ENCODE peak calls at places on chromosomes 12 and 14, in seven cellular contexts. A, O, T, N, K, V and B are unnamed samples. For H4K20me1, the result is how much of the 10 kb centered on the place peaks cover.

GRCh38 chr14:77084991-77085390 is 13.1 kb upstream of the CIPC start:
- DNase-seq in O (no peak), N (no peak), V (no peak), A (no peak), K (no peak), T (no peak), B (no peak)

GRCh38 chr12:131033886-131034482 is 80.3 kb downstream of the ADGRD1 start:
- DNase-seq in K (no peak), V (no peak), O (no peak), A (no peak), T (no peak), N (no peak), B (no peak)

GRCh38 chr14:101687756-101688546 is 73.6 kb upstream of the PPP2R5C start:
- DNase-seq in V (no peak), K (no peak), A (no peak), T (no peak), O (no peak), N (peak), B (no peak)

GRCh38 chr12:96329545-96329944 is 70.7 kb downstream of the CDK17 start:
- DNase-seq in V (no peak), A (no peak), T (no peak), K (no peak), N (no peak), O (no peak), B (no peak)

GRCh38 chr14:34604990-34605389 is 25.0 kb downstream of the SNX6 start:
- DNase-seq in N (no peak), K (no peak), T (peak), A (peak), O (no peak), V (no peak), B (no peak)

GRCh38 chr14:23468704-23469126 is 788 bp upstream of the NGDN start:
- DNase-seq in T (no peak), K (no peak), V (no peak), N (no peak), A (no peak), O (no peak), B (no peak)

GRCh38 chr12:12685305-12685704 is 10.7 kb downstream of the GPR19 start:
- DNase-seq in K (no peak), A (no peak), O (no peak), N (no peak), T (no peak), V (peak), B (no peak)

GRCh38 chr12:90129369-90130030 is 420.9 kb upstream of the ATP2B1 start:
- DNase-seq in K (peak), T (no peak), A (no peak), V (no peak), N (no peak), O (no peak), B (no peak)

GRCh38 chr12:66648336-66648735 is 30.5 kb downstream of the GRIP1 start:
- DNase-seq in T (peak), K (no peak), A (peak), N (no peak), O (no peak), V (no peak), B (no peak)

GRCh38 chr12:19154696-19155095 is 25.2 kb downstream of the PLEKHA5 start:
- DNase-seq in V (no peak), O (no peak), T (no peak), N (no peak), A (no peak), K (no peak), B (no peak)

GRCh38 chr12:130752692-130753230 is 36.7 kb upstream of the RIMBP2 start:
- DNase-seq in A (no peak), O (no peak), K (no peak), V (peak), N (no peak), T (no peak), B (no peak)

GRCh38 chr14:75125617-75126016 is 1.2 kb downstream of the NEK9 start:
- DNase-seq in A (peak), T (peak), V (no peak), K (no peak), O (no peak), N (peak), B (no peak)

GRCh38 chr12:26319511-26319910 is 124.1 kb downstream of the SSPN start:
- DNase-seq in O (no peak), K (peak), A (peak), V (no peak), N (peak), T (peak), B (peak)

GRCh38 chr12:112256780-112257179 is 125.5 kb downstream of the HECTD4 start:
- DNase-seq in N (no peak), K (no peak), V (no peak), T (no peak), A (no peak), O (no peak), B (no peak)

GRCh38 chr12:92814584-92814983 is 111.8 kb downstream of the PLEKHG7 start:
- DNase-seq in A (peak), V (no peak), N (no peak), O (no peak), T (no peak), K (no peak), B (no peak)

GRCh38 chr12:112868459-112869041 is 38.2 kb upstream of the OAS1 start:
- DNase-seq in A (peak), N (no peak), K (peak), V (peak), T (no peak), O (no peak), B (peak)

GRCh38 chr14:54893151-54893760 is 9.4 kb downstream of the GCH1 start:
- DNase-seq in N (peak), V (no peak), K (peak), O (no peak), T (peak), A (peak), B (peak)

GRCh38 chr14:70995671-70996070 is 88.4 kb downstream of the PCNX1 start:
- DNase-seq in T (peak), N (no peak), O (no peak), K (peak), V (peak), A (no peak), B (no peak)

GRCh38 chr14:68278568-68279436 is 459.2 kb downstream of the RAD51B start:
- DNase-seq in O (no peak), V (no peak), A (peak), K (peak), N (no peak), T (peak), B (no peak)

GRCh38 chr12:84161296-84161695 is 751.3 kb downstream of the SLC6A15 start:
- DNase-seq in A (no peak), T (no peak), V (no peak), K (no peak), O (no peak), N (no peak), B (no peak)

GRCh38 chr14:32657081-32657480 is 281.6 kb upstream of the NPAS3 start:
- DNase-seq in K (no peak), N (no peak), A (peak), O (no peak), V (no peak), T (peak), B (peak)

GRCh38 chr12:19227190-19227879 is 97.8 kb downstream of the PLEKHA5 start:
- DNase-seq in N (no peak), T (no peak), V (no peak), K (no peak), A (no peak), O (no peak), B (no peak)

GRCh38 chr12:70002097-70002911 is 177.3 kb downstream of the MYRFL start:
- DNase-seq in O (no peak), V (no peak), A (no peak), K (no peak), T (no peak), N (no peak), B (no peak)

GRCh38 chr14:21241218-21241819 is 27.9 kb downstream of the HNRNPC start:
- DNase-seq in T (peak), N (no peak), V (no peak), O (no peak), K (peak), A (peak), B (peak)

GRCh38 chr12:116887897-116888296 is 6.7 kb upstream of the HRK start:
- DNase-seq in O (no peak), V (no peak), A (no peak), N (no peak), K (no peak), T (no peak), B (no peak)

GRCh38 chr12:93852067-93852466 is 174.9 kb downstream of the CRADD start:
- DNase-seq in N (no peak), T (no peak), V (no peak), A (no peak), K (no peak), O (no peak), B (no peak)

GRCh38 chr12:93946542-93947150 is 201.7 kb upstream of the PLXNC1 start:
- DNase-seq in N (no peak), A (peak), O (no peak), T (peak), V (no peak), K (no peak), B (no peak)

GRCh38 chr12:26936559-26937442 is 980 bp downstream of the INTS13 start:
- DNase-seq in T (no peak), V (no peak), N (no peak), K (no peak), O (no peak), A (peak), B (peak)

GRCh38 chr14:25110101-25110500 is 60.2 kb upstream of the STXBP6 start:
- DNase-seq in K (no peak), O (no peak), T (no peak), N (no peak), V (no peak), A (no peak), B (no peak)

GRCh38 chr12:132502149-132502881 is 12.4 kb downstream of the FBRSL1 start:
- DNase-seq in N (no peak), A (no peak), T (no peak), K (no peak), V (peak), O (no peak), B (peak)

GRCh38 chr12:50640321-50640939 is 123.5 kb upstream of the ATF1 start:
- DNase-seq in A (no peak), O (no peak), K (no peak), N (no peak), V (no peak), T (no peak), B (peak)

GRCh38 chr12:123474493-123475255 is 16.7 kb downstream of the SNRNP35 start:
- DNase-seq in V (no peak), T (no peak), N (no peak), K (no peak), O (no peak), A (no peak), B (no peak)

GRCh38 chr12:123472438-123472849 is 14.5 kb downstream of the SNRNP35 start:
- DNase-seq in V (no peak), N (no peak), O (no peak), T (no peak), K (no peak), A (no peak), B (no peak)

GRCh38 chr12:123469978-123470377 is 12.0 kb downstream of the SNRNP35 start:
- DNase-seq in K (no peak), V (no peak), O (no peak), T (no peak), A (no peak), N (no peak), B (no peak)

GRCh38 chr12:123475256-123475703 is 17.3 kb downstream of the SNRNP35 start:
- DNase-seq in A (no peak), T (no peak), N (no peak), O (no peak), V (no peak), K (no peak), B (no peak)

DNA sequence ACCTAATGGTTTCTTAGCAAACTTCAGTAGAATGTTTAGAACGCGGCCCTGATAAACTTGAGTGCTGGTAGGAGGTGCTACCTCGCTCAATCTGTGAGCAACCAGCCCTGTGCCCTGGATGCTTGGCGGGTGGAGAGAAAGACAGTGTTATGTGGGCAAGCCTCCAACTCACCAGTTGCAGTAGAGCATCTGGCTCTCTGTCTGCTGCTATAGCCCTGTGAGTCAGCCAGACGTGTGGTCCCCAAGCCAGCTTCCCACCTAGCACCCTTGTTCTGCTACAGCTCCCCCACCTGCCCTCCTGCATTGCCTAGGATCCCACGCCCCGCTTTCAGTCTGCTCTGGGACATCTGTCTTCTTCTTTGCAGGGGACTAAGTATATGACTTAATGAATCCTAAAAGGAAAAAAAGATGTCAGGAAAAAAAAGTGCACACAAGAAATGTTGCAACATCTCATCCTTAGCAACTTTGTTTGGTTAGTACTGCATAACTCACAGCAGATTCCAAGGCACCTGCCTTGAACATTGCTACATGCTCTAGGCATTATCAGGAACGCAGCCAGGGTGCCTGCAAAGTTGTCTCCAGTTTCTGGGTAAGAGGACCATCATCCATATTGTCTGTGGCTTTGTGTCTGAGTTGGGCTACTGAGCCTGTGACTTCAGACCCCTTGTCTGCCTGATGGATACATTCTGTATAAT is 13.6 kb downstream of the SNRNP35 start:
- DNase-seq in V (no peak), A (no peak), N (peak), K (peak), O (no peak), T (peak), B (no peak)
- H4K20me1 ChIP-seq in V (under half), A (under half), N (under half), K (under half), O (under half), T (under half), B (under half)

DNA sequence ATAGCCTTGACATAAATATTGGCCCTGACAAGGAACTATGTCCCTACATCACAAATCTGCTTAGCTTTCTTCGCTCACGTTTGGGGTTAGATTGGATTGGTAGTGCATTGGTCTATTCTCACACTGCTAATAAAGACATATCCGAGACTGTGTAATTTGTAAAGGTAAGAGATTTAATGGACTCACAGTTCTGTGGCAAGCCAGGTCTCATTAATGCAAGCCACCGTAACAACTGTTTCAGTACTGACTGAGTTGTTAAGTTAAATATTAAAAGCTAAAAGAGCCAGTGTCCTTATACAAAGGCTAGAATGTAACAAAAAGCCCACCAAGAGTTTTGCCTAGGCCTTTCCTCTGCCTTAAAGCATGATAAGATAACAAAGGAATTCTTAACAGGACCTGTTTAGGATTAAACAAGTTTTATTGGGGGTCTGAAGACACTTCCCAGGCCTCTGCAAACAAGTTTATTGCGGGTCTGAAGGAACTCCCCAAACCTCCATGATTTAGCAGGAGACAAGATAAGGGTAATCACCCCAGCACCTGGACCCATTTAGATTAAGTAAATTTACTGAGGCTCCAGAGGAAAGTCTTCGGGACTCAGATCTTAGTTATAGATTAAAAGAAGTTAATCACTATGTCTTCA is 88.2 kb upstream of the PTGDR start:
- DNase-seq in V (no peak), T (no peak), K (no peak), A (no peak), O (no peak), N (no peak), B (no peak)
- H4K20me1 ChIP-seq in V (under half), T (under half), K (under half), A (under half), O (under half), N (under half), B (under half)

GRCh38 chr12:110282343-110282860 is 1.4 kb downstream of the ATP2A2 start:
- DNase-seq in T (no peak), A (no peak), N (no peak), V (no peak), O (no peak), K (no peak), B (no peak)

GRCh38 chr12:110282956-110283817 is 2.1 kb downstream of the ATP2A2 start:
- DNase-seq in A (no peak), O (no peak), K (no peak), N (no peak), T (no peak), V (no peak), B (peak)

GRCh38 chr12:110287986-110288385 is 6.9 kb downstream of the ATP2A2 start:
- DNase-seq in A (no peak), K (no peak), O (no peak), N (no peak), V (no peak), T (no peak), B (no peak)

GRCh38 chr12:110281549-110282342 is 699 bp downstream of the ATP2A2 start:
- DNase-seq in N (peak), V (peak), K (peak), A (peak), T (peak), O (no peak), B (peak)

DNA sequence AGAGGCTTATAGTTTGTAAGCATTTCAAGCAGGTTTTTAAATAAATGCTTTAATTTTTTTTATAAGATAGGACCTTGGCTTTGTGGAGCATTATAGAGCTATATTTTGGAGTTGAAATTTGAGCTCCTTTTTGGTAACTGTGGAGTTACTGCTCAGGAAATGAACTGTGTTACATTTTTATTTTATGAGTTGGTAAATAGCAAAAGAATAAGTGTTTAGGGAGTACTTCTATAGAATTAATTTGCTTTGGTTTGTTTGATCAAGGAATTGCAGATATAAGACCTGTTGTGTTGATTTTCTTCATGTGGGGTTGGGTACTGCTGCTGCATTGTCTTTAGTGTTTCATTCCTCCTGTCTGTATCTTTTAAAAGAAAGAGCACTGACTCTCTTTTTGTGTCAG is 3.5 kb downstream of the ATP2A2 start:
- DNase-seq in V (no peak), A (peak), N (no peak), O (no peak), K (no peak), T (no peak), B (no peak)
- H4K20me1 ChIP-seq in V (under half), A (half or more), N (half or more), O (under half), K (half or more), T (half or more), B (half or more)

DNA sequence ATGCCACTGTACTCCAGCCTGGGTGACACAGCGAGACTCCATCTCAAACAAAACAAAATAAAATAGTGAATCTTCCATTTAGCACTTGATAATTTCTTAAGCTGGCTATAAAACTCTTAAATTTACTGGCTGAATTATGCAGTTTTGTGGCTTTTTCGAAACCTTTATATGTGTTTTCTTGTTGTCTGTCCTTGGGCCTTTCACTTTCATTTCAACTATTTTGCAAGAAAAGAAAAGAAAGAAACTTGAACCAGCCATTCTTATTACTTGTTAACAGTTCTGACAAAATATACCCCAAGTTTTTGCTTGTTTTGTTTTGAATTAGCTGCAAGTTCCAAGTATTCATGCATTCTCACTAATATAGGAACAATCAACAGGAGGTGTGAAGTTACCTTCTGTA is 42.8 kb downstream of the PRICKLE1 start:
- DNase-seq in T (no peak), N (no peak), K (no peak), V (no peak), O (no peak), A (no peak), B (no peak)
- H4K20me1 ChIP-seq in T (under half), N (under half), K (under half), V (under half), O (under half), A (under half), B (under half)

GRCh38 chr12:109475121-109475520 is 2.0 kb downstream of the KCTD10 start:
- DNase-seq in K (no peak), N (no peak), A (no peak), V (no peak), O (no peak), T (no peak), B (no peak)
- H4K20me1 ChIP-seq in K (under half), N (under half), A (under half), V (under half), O (under half), T (half or more), B (under half)

GRCh38 chr12:57534991-57535543 is 11.9 kb downstream of the DCTN2 start:
- DNase-seq in A (no peak), K (no peak), V (no peak), N (no peak), O (no peak), T (no peak), B (no peak)
- H4K20me1 ChIP-seq in A (under half), K (under half), V (under half), N (under half), O (under half), T (under half), B (under half)

GRCh38 chr12:119998471-119999245 is 9.6 kb downstream of the BICDL1 start:
- DNase-seq in K (no peak), O (no peak), N (no peak), T (no peak), V (no peak), A (no peak), B (no peak)

GRCh38 chr12:119994892-119995658 is 6.0 kb downstream of the BICDL1 start:
- DNase-seq in K (no peak), O (no peak), A (no peak), T (no peak), N (no peak), V (no peak), B (peak)

GRCh38 chr12:120006248-120006975 is 17.4 kb downstream of the BICDL1 start:
- DNase-seq in O (no peak), V (no peak), T (no peak), K (no peak), N (no peak), A (no peak), B (no peak)

GRCh38 chr12:119996417-119996816 is 7.4 kb downstream of the BICDL1 start:
- DNase-seq in O (no peak), V (no peak), T (no peak), K (no peak), A (no peak), N (no peak), B (no peak)

DNA sequence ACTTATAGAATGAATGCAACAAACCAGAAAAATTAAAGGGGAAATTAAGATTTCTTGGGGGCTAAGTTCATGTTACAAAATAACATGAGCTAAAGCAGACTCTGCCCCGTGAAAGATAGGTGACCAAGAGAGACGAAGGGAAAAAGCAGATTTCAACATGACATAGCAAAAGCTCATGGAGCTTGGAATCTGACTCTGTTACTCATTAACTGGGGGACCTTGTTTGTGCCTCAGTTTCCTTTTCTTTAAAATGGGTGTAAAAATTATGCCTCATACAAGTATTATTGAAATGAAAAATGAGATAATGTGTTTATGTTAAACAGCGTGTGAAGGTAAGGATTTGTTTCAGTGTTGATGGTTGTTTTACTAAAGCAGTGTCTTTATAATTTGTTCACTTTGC is 11.5 kb downstream of the BICDL1 start:
- DNase-seq in T (no peak), N (no peak), O (no peak), K (peak), V (no peak), A (no peak), B (no peak)
- H4K20me1 ChIP-seq in T (under half), N (under half), O (under half), K (under half), V (under half), A (under half), B (under half)